ENCODE peak calls at places on chromosomes 6 and 20, in five cellular contexts. One of them, this sample, is unnamed.
A peak's percentile ranks its signal among the peaks of the same experiment; 100 is the strongest.

GRCh38 chr6:126027601-126028000 is 41.3 kb downstream of the TRMT11 start:
- DNase-seq in testis: no peak
- DNase-seq in fibroblast of lung: peak; percentile 59
- DNase-seq in pons: no peak
- DNase-seq in GM12878: no peak
- DNase-seq in this sample: no peak

GRCh38 chr6:26304213-26305096 is 60.5 kb upstream of the BTN3A2 start:
- DNase-seq in testis: peak; percentile 45
- DNase-seq in fibroblast of lung: peak; percentile 56
- DNase-seq in pons: peak; percentile 80
- DNase-seq in GM12878: no peak
- DNase-seq in this sample: peak; percentile 66

GRCh38 chr20:63267681-63268080 is 4.9 kb upstream of the ARFGAP1 start:
- DNase-seq in testis: no peak
- DNase-seq in fibroblast of lung: no peak
- DNase-seq in pons: no peak
- DNase-seq in GM12878: no peak
- DNase-seq in this sample: no peak

GRCh38 chr20:44942264-44942973 is 17.8 kb downstream of the TOMM34 start:
- DNase-seq in testis: no peak
- DNase-seq in fibroblast of lung: no peak
- DNase-seq in pons: no peak
- DNase-seq in GM12878: no peak
- DNase-seq in this sample: no peak

GRCh38 chr20:15232243-15232642 is 894.8 kb upstream of the FLRT3 start:
- DNase-seq in testis: no peak
- DNase-seq in fibroblast of lung: no peak
- DNase-seq in pons: no peak
- DNase-seq in GM12878: no peak
- DNase-seq in this sample: no peak

GRCh38 chr6:42138190-42138589 is 4.2 kb downstream of the C6orf132 start:
- DNase-seq in testis: no peak
- DNase-seq in fibroblast of lung: no peak
- DNase-seq in pons: no peak
- DNase-seq in GM12878: no peak
- DNase-seq in this sample: no peak

GRCh38 chr6:143772662-143773061 is 70.5 kb upstream of the LTV1 start:
- DNase-seq in testis: no peak
- DNase-seq in fibroblast of lung: no peak
- DNase-seq in pons: no peak
- DNase-seq in GM12878: no peak
- DNase-seq in this sample: no peak

GRCh38 chr6:56851104-56851503 is 103.8 kb upstream of the BEND6 start:
- DNase-seq in testis: no peak
- DNase-seq in fibroblast of lung: peak; percentile 81
- DNase-seq in pons: peak; percentile 47
- DNase-seq in GM12878: no peak
- DNase-seq in this sample: peak; percentile 40

GRCh38 chr6:138105880-138106664 is 1.1 kb downstream of the PERP start:
- DNase-seq in testis: no peak
- DNase-seq in fibroblast of lung: no peak
- DNase-seq in pons: no peak
- DNase-seq in GM12878: no peak
- DNase-seq in this sample: no peak

GRCh38 chr6:136163260-136163659 is 86.9 kb downstream of the MTFR2 start:
- DNase-seq in testis: no peak
- DNase-seq in fibroblast of lung: no peak
- DNase-seq in pons: no peak
- DNase-seq in GM12878: no peak
- DNase-seq in this sample: no peak

GRCh38 chr6:142680308-142680707 is 264.7 kb downstream of the HIVEP2 start:
- DNase-seq in testis: no peak
- DNase-seq in fibroblast of lung: peak; percentile 71
- DNase-seq in pons: no peak
- DNase-seq in GM12878: no peak
- DNase-seq in this sample: no peak

GRCh38 chr6:11413728-11414127 is 123.8 kb upstream of the TMEM170B start:
- DNase-seq in testis: no peak
- DNase-seq in fibroblast of lung: peak; percentile 76
- DNase-seq in pons: no peak
- DNase-seq in GM12878: no peak
- DNase-seq in this sample: no peak

GRCh38 chr20:36113015-36113414 is 41.5 kb upstream of the EPB41L1 start:
- DNase-seq in testis: no peak
- DNase-seq in fibroblast of lung: no peak
- DNase-seq in pons: no peak
- DNase-seq in GM12878: no peak
- DNase-seq in this sample: no peak

GRCh38 chr6:143545976-143546547 is 34.5 kb upstream of the FUCA2 start:
- DNase-seq in testis: no peak
- DNase-seq in fibroblast of lung: peak; percentile 39
- DNase-seq in pons: no peak
- DNase-seq in GM12878: no peak
- DNase-seq in this sample: no peak

GRCh38 chr20:51059862-51060261 is 37.0 kb upstream of the KCNG1 start:
- DNase-seq in testis: no peak
- DNase-seq in fibroblast of lung: peak; percentile 89
- DNase-seq in pons: no peak
- DNase-seq in GM12878: no peak
- DNase-seq in this sample: no peak

GRCh38 chr20:38649275-38649891 is 47.8 kb downstream of the ARHGAP40 start:
- DNase-seq in testis: peak; percentile 28
- DNase-seq in fibroblast of lung: peak; percentile 11
- DNase-seq in pons: peak; percentile 60
- DNase-seq in GM12878: no peak
- DNase-seq in this sample: peak; percentile 72

GRCh38 chr6:53703047-53703446 is 37.5 kb upstream of the KLHL31 start:
- DNase-seq in testis: no peak
- DNase-seq in fibroblast of lung: no peak
- DNase-seq in pons: no peak
- DNase-seq in GM12878: no peak
- DNase-seq in this sample: no peak

GRCh38 chr20:46690219-46691111 is 1.2 kb upstream of the TP53RK start:
- DNase-seq in testis: no peak
- DNase-seq in fibroblast of lung: peak; percentile 40
- DNase-seq in pons: peak; percentile 56
- DNase-seq in GM12878: no peak
- DNase-seq in this sample: no peak